ENCODE peak calls at places on chromosomes 7 and 10, in four cellular contexts. X is A549, A is K562, S is GM12878. L is an unnamed sample.

GRCh38 chr10:48806282-48806681 is 121.6 kb downstream of the WDFY4 start:
- DNase-seq in S (no peak), X (no peak), A (no peak), L (no peak)

GRCh38 chr10:118723467-118723866 is 31.3 kb downstream of the CACUL1 start:
- DNase-seq in A (no peak), S (no peak), X (no peak), L (no peak)

GRCh38 chr10:73859441-73860049 is 14.8 kb downstream of the CAMK2G start:
- DNase-seq in A (no peak), S (peak; percentile 45), X (no peak), L (no peak)

GRCh38 chr10:47264797-47265281 is 35.2 kb upstream of the GDF10 start:
- DNase-seq in X (no peak), S (no peak), A (no peak), L (peak; percentile 51)

GRCh38 chr7:79949778-79950177 is 184.9 kb upstream of the GNAI1 start:
- DNase-seq in S (no peak), X (no peak), A (no peak), L (peak; percentile 5)

GRCh38 chr10:26696786-26697162 is 727 bp upstream of the PDSS1 start:
- DNase-seq in A (no peak), S (peak; percentile 16), X (no peak), L (no peak)

GRCh38 chr7:921581-922333 is 32.7 kb downstream of the ADAP1 start:
- DNase-seq in A (no peak), X (no peak), S (no peak), L (no peak)

GRCh38 chr10:98646998-98647917 is 200.5 kb upstream of the HPS1 start:
- DNase-seq in X (no peak), S (no peak), A (no peak), L (no peak)

GRCh38 chr7:2813350-2814185 is 30.5 kb downstream of the GNA12 start:
- DNase-seq in X (no peak), A (no peak), S (no peak), L (no peak)

GRCh38 chr10:108597031-108597430 is 1326.3 kb downstream of the XPNPEP1 start:
- DNase-seq in S (no peak), X (no peak), A (no peak), L (no peak)
- TF ChIP-seq MYC in S (no peak), X (no peak), A (no peak), L (no peak)

GRCh38 chr10:63492788-63493403 is 27.1 kb upstream of the JMJD1C start:
- DNase-seq in A (no peak), X (no peak), S (no peak), L (no peak)

GRCh38 chr10:63496561-63496960 is 24.6 kb upstream of the REEP3 start:
- DNase-seq in S (no peak), A (no peak), X (no peak), L (no peak)

GRCh38 chr10:63491558-63492316 is 26.0 kb upstream of the JMJD1C start:
- DNase-seq in A (no peak), X (no peak), S (no peak), L (no peak)

GRCh38 chr10:63497321-63497720 is 23.9 kb upstream of the REEP3 start:
- DNase-seq in A (no peak), X (no peak), S (no peak), L (no peak)

GRCh38 chr10:63494951-63495350 is 26.2 kb upstream of the REEP3 start:
- DNase-seq in X (no peak), S (no peak), A (no peak), L (no peak)
- TF ChIP-seq POLR2AphosphoS2 in X (no peak), S (no peak), A (no peak), L (no peak)

GRCh38 chr7:130266258-130266960 is at the start of gene CPA2:
- DNase-seq in A (no peak), S (no peak), X (no peak), L (no peak)

GRCh38 chr7:130258494-130259078 is 8.1 kb upstream of the CPA2 start:
- DNase-seq in X (no peak), A (no peak), S (no peak), L (no peak)

GRCh38 chr7:130268463-130269317 is 2.0 kb downstream of the CPA2 start:
- DNase-seq in X (no peak), S (no peak), A (no peak), L (no peak)

GRCh38 chr7:130266961-130267321 is 278 bp downstream of the CPA2 start:
- DNase-seq in S (no peak), X (no peak), A (no peak), L (no peak)

DNA sequence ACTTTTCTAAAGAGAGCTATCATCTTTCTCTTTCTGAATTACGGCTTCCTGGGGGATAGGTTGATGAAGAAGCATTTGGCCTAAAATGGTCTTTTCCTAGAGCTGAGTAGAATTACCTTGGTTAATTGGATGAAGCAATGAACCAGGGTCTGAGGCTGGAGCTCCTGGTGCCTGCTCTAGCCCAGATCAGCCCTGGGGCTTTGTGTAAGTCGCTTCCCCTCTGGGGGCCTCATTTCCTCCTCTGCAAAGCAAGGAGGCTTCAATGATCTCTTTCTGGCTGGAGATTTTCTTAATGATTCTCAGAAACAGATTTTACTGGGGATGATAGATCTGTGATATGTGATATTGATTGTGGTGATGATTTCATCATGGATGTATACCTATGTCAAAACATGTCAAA is 3.5 kb upstream of the CPA2 start:
- DNase-seq in X (no peak), A (no peak), S (no peak), L (no peak)
- TF ChIP-seq EP300 in X (no peak), A (no peak), S (no peak), L (no peak)

DNA sequence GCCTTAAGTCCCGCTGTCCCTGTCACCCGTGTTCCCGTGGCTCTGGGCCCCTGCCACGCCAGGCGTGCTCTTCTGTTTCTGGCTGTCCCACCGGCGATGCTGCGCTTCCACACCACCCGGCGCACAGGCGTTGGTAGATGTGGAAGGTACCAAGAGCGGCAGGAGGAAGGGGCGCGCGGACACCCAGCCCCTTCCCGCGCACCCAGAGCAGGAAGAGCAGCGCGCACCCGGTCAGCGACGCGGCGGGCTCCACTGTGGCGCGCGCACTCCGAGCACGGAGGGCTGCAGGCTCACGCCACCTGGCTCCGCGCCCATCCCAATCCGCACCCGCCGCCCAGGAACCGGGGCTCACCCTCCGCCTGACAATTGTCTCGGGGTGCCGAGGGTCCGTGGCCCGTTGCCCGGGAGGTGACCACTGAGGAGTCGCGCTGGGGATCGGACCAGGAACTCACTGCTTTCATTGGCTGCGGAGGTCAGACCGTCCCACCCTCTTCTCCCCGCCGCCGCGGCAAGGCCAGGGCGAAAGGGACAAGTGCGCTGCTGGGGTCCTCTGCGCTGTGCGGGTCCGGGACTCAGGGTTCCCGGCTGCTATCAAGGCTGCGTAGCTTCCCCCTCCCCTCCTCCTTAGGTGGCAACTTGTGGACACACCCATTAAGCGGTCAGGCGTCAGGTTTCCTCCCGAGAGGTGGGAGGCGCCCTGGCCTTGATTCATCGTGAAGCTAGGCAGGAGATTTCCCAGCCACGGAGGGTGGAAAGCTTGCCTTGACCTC is 121.6 kb upstream of the ZNF92 start:
- DNase-seq in A (peak; percentile 69), X (peak; percentile 83), S (peak; percentile 27), L (peak; percentile 53)
- TF ChIP-seq MYC in A (no peak), X (no peak), S (no peak), L (peak; percentile 79)

DNA sequence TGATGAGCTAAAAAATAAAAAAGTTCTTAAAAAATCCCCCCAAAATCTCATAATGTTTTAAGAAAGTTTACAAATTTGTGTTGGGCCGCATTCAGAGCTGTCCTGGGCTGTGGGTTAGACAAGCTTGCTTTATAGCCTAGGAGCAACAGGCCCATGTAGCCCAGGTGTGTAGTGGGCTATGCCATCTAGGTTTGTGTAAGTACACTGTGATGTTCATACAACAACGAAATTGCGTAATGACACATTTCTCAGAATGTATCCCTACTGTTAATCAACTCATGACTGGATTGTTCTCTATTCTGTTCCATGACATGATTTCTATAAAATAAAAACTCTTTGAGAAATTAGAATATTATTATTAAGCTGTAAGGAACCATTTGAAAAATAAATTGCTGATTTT is 13.0 kb downstream of the MIOS start:
- DNase-seq in X (no peak), S (no peak), A (no peak), L (no peak)
- TF ChIP-seq POLR2AphosphoS2 in X (no peak), S (no peak), A (no peak), L (no peak)

GRCh38 chr10:68327889-68328786 is 3.7 kb upstream of the HNRNPH3 start:
- DNase-seq in A (no peak), X (peak; percentile 62), S (no peak), L (peak; percentile 57)
- TF ChIP-seq EP300 in A (no peak), X (no peak), S (no peak), L (no peak)

DNA sequence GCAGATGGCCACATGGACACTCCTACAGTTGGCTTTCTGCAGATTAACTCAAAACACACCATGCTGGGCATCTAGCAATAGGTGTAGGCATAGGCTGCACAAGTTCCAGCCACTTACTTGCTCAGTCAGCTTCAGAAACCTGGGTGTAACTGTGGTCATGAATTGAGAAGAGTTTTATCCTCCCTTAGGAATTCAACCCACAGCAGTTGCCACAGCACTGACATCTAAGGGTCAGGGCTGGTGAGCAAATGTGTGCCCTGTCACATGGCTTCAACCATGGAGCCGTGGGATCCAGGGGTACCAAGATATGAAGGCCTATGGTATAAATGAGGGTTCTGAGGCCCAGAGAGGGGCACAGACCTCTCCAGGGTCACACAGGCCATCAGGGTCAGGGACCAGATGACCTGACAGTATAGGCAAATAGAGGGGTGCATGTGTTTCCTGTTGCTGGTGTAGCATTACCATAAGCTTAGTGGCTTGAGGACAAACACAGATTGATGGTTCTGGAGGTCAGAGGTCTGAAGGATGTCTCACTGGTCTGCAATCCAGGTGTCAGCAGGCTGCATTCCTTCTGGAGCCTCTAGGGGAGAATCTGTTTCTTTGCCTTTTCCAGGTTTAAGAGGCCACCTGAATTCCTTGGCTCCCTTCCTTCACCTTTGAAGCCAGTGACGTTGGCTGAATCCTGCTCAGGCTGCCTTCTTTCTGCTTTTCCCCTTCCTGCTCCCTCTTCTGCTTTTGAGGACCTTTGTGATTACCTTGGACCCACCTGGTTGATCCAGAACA is 24.1 kb downstream of the MINDY4 start:
- DNase-seq in A (no peak), X (no peak), S (no peak), L (no peak)
- TF ChIP-seq MYC in A (no peak), X (no peak), S (no peak), L (no peak)

GRCh38 chr7:30424536-30424935 is 54.0 kb downstream of the NOD1 start:
- DNase-seq in X (no peak), S (no peak), A (no peak), L (no peak)

GRCh38 chr7:30421647-30422196 is 56.9 kb downstream of the NOD1 start:
- DNase-seq in X (no peak), A (peak; percentile 31), S (no peak), L (no peak)

GRCh38 chr7:30422922-30423321 is 55.7 kb downstream of the NOD1 start:
- DNase-seq in X (no peak), A (no peak), S (no peak), L (no peak)

GRCh38 chr7:30427296-30428080 is 51.1 kb downstream of the NOD1 start:
- DNase-seq in X (no peak), S (no peak), A (no peak), L (no peak)

DNA sequence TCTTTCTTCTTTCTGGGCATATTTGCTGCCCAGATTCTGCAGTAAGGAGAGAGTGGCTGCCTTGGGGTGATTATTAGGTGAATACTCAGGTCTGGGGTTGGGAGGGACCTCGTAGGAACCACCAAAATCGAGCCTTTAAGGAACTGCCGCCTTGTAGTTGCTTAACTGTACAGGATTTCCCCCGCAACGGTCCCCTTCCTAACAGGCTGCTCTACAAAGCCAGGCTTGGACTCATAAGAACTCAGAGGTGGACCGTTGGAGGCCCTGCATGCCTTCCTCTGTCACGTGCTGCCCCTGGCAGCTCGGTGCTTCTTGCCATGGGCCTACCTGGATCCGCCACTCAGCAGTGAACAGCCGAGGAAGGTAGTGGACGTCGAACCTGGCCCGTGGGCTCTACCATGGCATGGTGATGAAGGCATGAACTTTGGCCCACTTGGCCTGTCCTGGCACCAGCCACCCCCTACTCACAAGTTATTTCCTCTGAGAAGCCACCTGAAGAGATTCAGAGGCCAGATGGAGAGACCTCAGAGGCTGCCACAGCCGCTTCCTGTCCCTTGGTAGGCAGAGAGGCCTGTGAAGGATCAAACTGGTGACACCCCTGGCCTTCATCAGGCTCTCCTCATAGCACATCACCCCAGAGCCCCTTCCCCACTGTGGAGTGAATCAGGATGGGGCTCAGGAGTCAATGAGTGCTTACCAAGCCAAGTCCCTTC is 54.6 kb downstream of the NOD1 start:
- DNase-seq in X (no peak), S (no peak), A (no peak), L (no peak)
- TF ChIP-seq POLR2AphosphoS2 in X (no peak), S (no peak), A (no peak), L (no peak)